ENCODE peak calls at places on chromosome 1, in ten cellular contexts. U is uterus, S is tibial nerve, Y is body of pancreas, F is ovary, R is thyroid gland, X is esophagus muscularis mucosa, K is HepG2, V is adrenal gland, I is stomach. W is an unnamed sample.

GRCh38 chr1:205600085-205600484 is 31.7 kb downstream of the ELK4 start:
- DNase-seq in I (no peak), V (no peak), X (peak; percentile 4), K (no peak), U (no peak), F (no peak), S (no peak), R (no peak), Y (no peak), W (no peak)

GRCh38 chr1:228735871-228736586 is 750 bp downstream of the RHOU start:
- DNase-seq in U (peak; percentile 59), V (peak; percentile 54), X (peak; percentile 91), F (peak; percentile 69), Y (peak; percentile 78), R (peak; percentile 77), K (no peak), S (peak; percentile 21), I (peak; percentile 68), W (peak; percentile 66)

GRCh38 chr1:226799634-226800281 is 60.7 kb upstream of the ITPKB start:
- DNase-seq in X (no peak), I (no peak), R (no peak), V (no peak), K (no peak), S (no peak), Y (no peak), F (no peak), U (peak; percentile 63), W (no peak)

GRCh38 chr1:245322673-245323072 is 167.9 kb downstream of the KIF26B start:
- DNase-seq in I (no peak), Y (no peak), S (no peak), X (no peak), K (no peak), R (no peak), F (no peak), V (no peak), U (no peak), W (no peak)

GRCh38 chr1:88296227-88297010 is 387.7 kb upstream of the PKN2 start:
- DNase-seq in Y (no peak), I (no peak), V (no peak), F (no peak), U (no peak), X (no peak), K (no peak), R (no peak), S (no peak), W (no peak)

GRCh38 chr1:172581779-172582178 is 48.8 kb downstream of the SUCO start:
- DNase-seq in I (no peak), X (no peak), F (no peak), R (no peak), Y (no peak), S (no peak), K (no peak), V (no peak), U (no peak), W (no peak)

GRCh38 chr1:234934611-234935033 is 194.0 kb downstream of the TOMM20 start:
- DNase-seq in I (no peak), Y (no peak), V (no peak), F (no peak), X (no peak), K (no peak), U (no peak), S (no peak), R (no peak), W (peak; percentile 32)

GRCh38 chr1:204431310-204432184 is 19.9 kb upstream of the PPP1R15B start:
- DNase-seq in R (peak; percentile 80), K (peak; percentile 52), U (peak; percentile 80), V (peak; percentile 81), X (peak; percentile 95), S (peak; percentile 78), Y (peak; percentile 90), I (peak; percentile 89), F (peak; percentile 84), W (peak; percentile 76)

GRCh38 chr1:24639094-24639493 is 4.0 kb upstream of the SRRM1 start:
- DNase-seq in U (no peak), V (no peak), X (no peak), I (no peak), K (no peak), F (no peak), Y (no peak), R (no peak), S (no peak), W (no peak)

GRCh38 chr1:174191255-174191906 is 32.1 kb downstream of the RABGAP1L start:
- DNase-seq in S (no peak), X (no peak), I (no peak), V (no peak), R (no peak), Y (no peak), F (no peak), K (no peak), U (no peak), W (no peak)

GRCh38 chr1:53618218-53619087 is 120.5 kb downstream of the GLIS1 start:
- DNase-seq in F (no peak), U (no peak), Y (no peak), R (no peak), I (peak; percentile 11), S (no peak), X (no peak), K (no peak), V (no peak), W (peak; percentile 10)

DNA sequence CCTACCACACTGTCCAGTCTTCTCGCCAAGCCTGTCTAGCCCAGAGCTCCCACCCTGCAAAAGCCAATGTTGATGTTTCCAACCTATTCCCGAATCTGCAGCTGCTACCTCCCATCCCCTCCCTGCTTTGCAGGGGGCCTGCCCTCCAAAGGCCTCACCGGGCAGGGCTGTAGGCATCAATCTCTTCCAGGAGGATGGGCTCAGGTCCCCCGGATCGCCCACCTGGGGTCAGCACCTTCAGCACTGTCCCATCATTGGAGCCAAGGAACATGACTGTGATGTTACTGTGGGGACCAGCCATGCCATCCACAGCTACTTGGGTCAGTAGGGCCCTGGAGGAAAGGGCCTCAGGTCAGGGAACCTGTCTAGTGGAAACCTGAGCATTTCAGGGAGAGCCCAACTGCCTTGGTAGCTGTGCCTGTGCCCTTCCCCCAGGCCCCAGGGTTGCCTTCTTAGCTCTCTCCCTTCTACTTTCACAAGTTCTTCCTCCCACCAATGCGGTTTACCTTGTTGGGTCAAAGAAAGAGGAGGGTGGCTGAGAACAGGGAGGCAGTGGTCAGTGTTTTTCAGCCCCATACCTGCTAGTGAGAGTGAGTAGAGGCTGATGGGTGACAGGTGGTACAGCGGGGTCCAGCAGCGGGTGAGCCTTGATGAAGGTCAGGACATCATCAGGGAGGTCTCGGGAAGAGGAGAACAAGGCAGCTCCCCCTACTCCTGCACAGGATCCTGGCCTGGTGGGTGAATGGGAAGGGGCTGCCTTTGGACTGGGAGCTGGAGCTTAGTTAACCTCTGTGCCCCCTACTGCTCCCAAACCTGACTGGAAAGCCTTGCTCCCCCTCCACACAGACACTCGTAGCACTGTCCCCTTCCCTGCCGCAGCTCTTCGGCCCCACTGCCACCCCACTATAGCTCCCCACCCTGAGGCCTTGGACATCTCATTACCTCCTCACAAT is 10.7 kb downstream of the SEMA6C start:
- DNase-seq in I (no peak), S (no peak), V (no peak), K (no peak), F (no peak), X (no peak), R (no peak), U (no peak), Y (no peak), W (no peak)
- TF ChIP-seq CTCF in I (no peak), S (no peak), V (no peak), K (peak; percentile 28), F (no peak), X (no peak), R (no peak), U (no peak), Y (no peak), W (no peak)

GRCh38 chr1:94245747-94246438 is 8.5 kb upstream of the ARHGAP29 start:
- DNase-seq in I (no peak), V (no peak), R (no peak), Y (no peak), U (no peak), K (no peak), F (no peak), X (no peak), S (no peak), W (no peak)
- H3K27ac ChIP-seq in I (no peak overlapping the region), V (no peak overlapping the region), R (peak overlapping the region; percentile 84), Y (no peak overlapping the region), U (peak overlapping the region; percentile 72), K (no peak overlapping the region), F (no peak overlapping the region), X (peak overlapping the region; percentile 77), S (peak overlapping the region; percentile 86), W (no peak overlapping the region)

DNA sequence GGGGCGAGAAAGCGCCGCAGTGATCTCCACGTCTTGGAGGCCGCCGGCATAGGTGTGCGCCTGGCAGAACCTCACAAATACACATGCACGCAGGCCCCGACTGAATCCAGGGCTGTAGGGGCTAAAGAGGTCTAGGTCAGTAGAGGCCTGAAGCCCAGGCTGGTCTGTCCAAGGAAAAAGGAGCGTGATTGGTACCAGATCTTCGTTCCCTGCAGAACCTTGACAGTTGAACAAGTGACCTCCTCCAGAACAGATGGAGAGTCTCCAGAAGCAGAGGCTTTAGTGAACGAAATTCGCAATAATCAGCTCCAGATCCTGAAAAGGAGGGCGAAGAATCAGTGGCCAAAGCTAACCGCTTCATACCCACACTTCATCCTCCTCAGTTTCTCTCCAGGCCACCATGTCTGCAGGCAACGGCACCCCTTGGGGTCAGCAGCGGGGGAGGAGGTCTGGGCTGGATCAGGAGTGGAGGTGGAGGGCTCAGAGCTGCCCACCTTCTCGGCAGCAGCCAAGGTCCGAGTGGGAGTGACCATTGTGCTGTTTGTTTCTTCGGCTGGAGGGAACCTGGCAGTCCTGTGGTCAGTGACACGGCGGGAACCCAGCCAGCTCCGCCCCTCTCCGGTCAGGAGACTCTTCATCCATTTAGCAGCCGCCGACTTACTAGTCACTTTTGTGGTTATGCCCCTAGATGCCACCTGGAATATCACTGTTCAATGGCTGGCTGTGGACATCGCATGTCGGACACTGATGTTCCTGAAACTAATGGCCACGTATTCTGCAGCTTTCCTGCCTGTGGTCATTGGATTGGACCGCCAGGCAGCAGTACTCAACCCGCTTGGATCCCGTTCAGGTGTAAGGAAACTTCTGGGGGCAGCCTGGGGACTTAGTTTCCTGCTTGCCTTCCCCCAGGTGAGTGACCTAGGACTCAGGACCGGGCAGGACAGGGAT is 749 bp upstream of the PEX11B start:
- DNase-seq in Y (peak; percentile 88), S (no peak), X (no peak), R (peak; percentile 81), V (peak; percentile 69), K (peak; percentile 56), U (peak; percentile 68), F (peak; percentile 71), I (peak; percentile 73), W (peak; percentile 89)
- TF ChIP-seq POLR2A in Y (peak; percentile 71), S (no peak), X (no peak), R (no peak), V (peak; percentile 32), K (no peak), U (no peak), F (no peak), I (no peak), W (no peak)

GRCh38 chr1:118877668-118878067 is 110.5 kb downstream of the TBX15 start:
- DNase-seq in I (no peak), X (no peak), Y (no peak), S (no peak), K (no peak), R (no peak), U (no peak), F (no peak), V (no peak), W (no peak)

GRCh38 chr1:118878661-118879060 is 109.5 kb downstream of the TBX15 start:
- DNase-seq in I (no peak), U (no peak), Y (no peak), F (no peak), X (no peak), K (no peak), S (no peak), R (no peak), V (no peak), W (no peak)

GRCh38 chr1:118884946-118885345 is 103.2 kb downstream of the TBX15 start:
- DNase-seq in F (no peak), U (no peak), S (no peak), I (no peak), V (no peak), R (no peak), Y (no peak), K (no peak), X (no peak), W (no peak)

GRCh38 chr1:118881751-118882150 is 106.4 kb downstream of the TBX15 start:
- DNase-seq in Y (no peak), R (no peak), S (no peak), U (no peak), K (no peak), F (no peak), V (no peak), I (no peak), X (no peak), W (no peak)
- TF ChIP-seq CTCF in Y (no peak), R (no peak), S (no peak), U (no peak), K (no peak), F (no peak), V (no peak), I (no peak), X (no peak), W (no peak)